ENCODE peak calls at places on chromosomes 3 and 15, in nine cellular contexts. S is cerebellar cortex; D is posterior cingulate gyrus; U is HT1080; Z is activated naive CD4-positive, alpha-beta T cell; M is K562; T is left ventricle myocardium superior; J is Caki2; F is stimulated activated CD4-positive, alpha-beta T cell treated with anti-CD3 and anti-CD28 coated beads, TNF-alpha, amount 100 ng/mL, for 4 hours. E is an unnamed sample.

GRCh38 chr3:69558912-69559311 is 173.0 kb upstream of the FRMD4B start:
- DNase-seq in D (no peak), J (no peak), Z (no peak), F (no peak), T (no peak), U (no peak), M (no peak), S (no peak), E (no peak)

GRCh38 chr3:111735271-111735758 is 123.8 kb upstream of the PHLDB2 start:
- DNase-seq in Z (no peak), U (peak), S (no peak), D (no peak), T (no peak), F (no peak), J (peak), M (no peak), E (no peak)

GRCh38 chr15:75727851-75728715 is 15.4 kb upstream of the CSPG4 start:
- DNase-seq in Z (peak), J (no peak), F (peak), D (peak), T (peak), S (peak), M (no peak), U (peak), E (peak)

GRCh38 chr3:5205165-5205941 is 17.8 kb downstream of the EDEM1 start:
- DNase-seq in J (no peak), M (no peak), F (no peak), D (no peak), Z (no peak), U (no peak), T (no peak), S (no peak), E (no peak)

GRCh38 chr3:48042071-48042760 is 26.0 kb upstream of the MAP4 start:
- DNase-seq in D (no peak), S (no peak), F (no peak), J (no peak), U (peak), M (no peak), T (no peak), Z (no peak), E (no peak)

GRCh38 chr3:187833799-187834578 is 88.7 kb upstream of the BCL6 start:
- DNase-seq in Z (no peak), U (no peak), S (no peak), D (no peak), J (no peak), F (no peak), T (no peak), M (no peak), E (no peak)

GRCh38 chr3:195609229-195609628 is 25.5 kb upstream of the APOD start:
- DNase-seq in F (no peak), Z (no peak), U (no peak), T (no peak), M (no peak), S (no peak), J (no peak), D (no peak), E (no peak)

GRCh38 chr15:63420333-63420741 is 38.7 kb upstream of the CA12 start:
- DNase-seq in M (peak), Z (no peak), J (peak), D (no peak), S (no peak), U (no peak), F (no peak), T (no peak), E (no peak)

GRCh38 chr3:182393151-182393550 is 400.2 kb upstream of the ATP11B start:
- DNase-seq in F (no peak), Z (no peak), S (no peak), D (no peak), J (no peak), T (no peak), M (no peak), U (no peak), E (no peak)